ENCODE peak calls at places on chromosomes 2 and 18, in seven cellular contexts. One of them, this sample, is unnamed.

GRCh38 chr2:213649176-213649575 is 364.9 kb downstream of the SPAG16 start:
- DNase-seq in H9: no peak
- DNase-seq in H1: no peak
- DNase-seq in mesendoderm: no peak
- DNase-seq in trophoblast cell: no peak
- DNase-seq in IMR-90: no peak
- DNase-seq in neuronal stem cell: no peak
- DNase-seq in this sample: no peak

GRCh38 chr2:109454764-109455394 is 158.9 kb downstream of the SEPTIN10 start:
- DNase-seq in mesendoderm: no peak
- DNase-seq in neuronal stem cell: no peak
- DNase-seq in H1: no peak
- DNase-seq in H9: no peak
- DNase-seq in trophoblast cell: no peak
- DNase-seq in IMR-90: no peak
- DNase-seq in this sample: no peak

GRCh38 chr2:60604665-60605064 is 51.2 kb upstream of the BCL11A start:
- DNase-seq in H1: no peak
- DNase-seq in trophoblast cell: no peak
- DNase-seq in IMR-90: no peak
- DNase-seq in mesendoderm: no peak
- DNase-seq in H9: no peak
- DNase-seq in neuronal stem cell: no peak
- DNase-seq in this sample: no peak

GRCh38 chr2:187774551-187775071 is 220.4 kb upstream of the TFPI start:
- DNase-seq in H9: no peak
- DNase-seq in H1: no peak
- DNase-seq in neuronal stem cell: no peak
- DNase-seq in trophoblast cell: peak
- DNase-seq in IMR-90: peak
- DNase-seq in mesendoderm: no peak
- DNase-seq in this sample: peak

GRCh38 chr2:110157153-110157793 is 41.7 kb upstream of the MALL start:
- DNase-seq in mesendoderm: peak
- DNase-seq in trophoblast cell: peak
- DNase-seq in H9: no peak
- DNase-seq in IMR-90: peak
- DNase-seq in H1: no peak
- DNase-seq in neuronal stem cell: peak
- DNase-seq in this sample: peak

GRCh38 chr2:108542071-108542470 is 7.8 kb downstream of the LIMS1 start:
- DNase-seq in H9: no peak
- DNase-seq in mesendoderm: no peak
- DNase-seq in neuronal stem cell: no peak
- DNase-seq in trophoblast cell: no peak
- DNase-seq in IMR-90: peak
- DNase-seq in H1: no peak
- DNase-seq in this sample: no peak

GRCh38 chr2:98333922-98334321 is 12.3 kb upstream of the CNGA3 start:
- DNase-seq in IMR-90: peak
- DNase-seq in H1: no peak
- DNase-seq in H9: no peak
- DNase-seq in neuronal stem cell: no peak
- DNase-seq in trophoblast cell: no peak
- DNase-seq in mesendoderm: no peak
- DNase-seq in this sample: no peak

GRCh38 chr18:76721207-76721996 is 101.0 kb upstream of the ZNF236 start:
- DNase-seq in mesendoderm: no peak
- DNase-seq in neuronal stem cell: no peak
- DNase-seq in IMR-90: no peak
- DNase-seq in H1: no peak
- DNase-seq in H9: no peak
- DNase-seq in trophoblast cell: no peak
- DNase-seq in this sample: no peak

GRCh38 chr2:120346667-120347358 is 877 bp downstream of the INHBB start:
- DNase-seq in H9: peak
- DNase-seq in H1: no peak
- DNase-seq in IMR-90: peak
- DNase-seq in mesendoderm: no peak
- DNase-seq in trophoblast cell: peak
- DNase-seq in neuronal stem cell: no peak
- DNase-seq in this sample: peak

GRCh38 chr2:238439093-238439849 is 12.5 kb downstream of the ASB1 start:
- DNase-seq in neuronal stem cell: no peak
- DNase-seq in H9: no peak
- DNase-seq in IMR-90: peak
- DNase-seq in trophoblast cell: peak
- DNase-seq in mesendoderm: peak
- DNase-seq in H1: no peak
- DNase-seq in this sample: no peak

GRCh38 chr2:132929786-132930185 is 259.8 kb upstream of the LYPD1 start:
- DNase-seq in trophoblast cell: peak
- DNase-seq in H1: no peak
- DNase-seq in mesendoderm: peak
- DNase-seq in neuronal stem cell: no peak
- DNase-seq in IMR-90: peak
- DNase-seq in H9: no peak
- DNase-seq in this sample: no peak

GRCh38 chr2:80073134-80073561 is 231.4 kb downstream of the LRRTM1 start:
- DNase-seq in trophoblast cell: peak
- DNase-seq in neuronal stem cell: peak
- DNase-seq in H1: no peak
- DNase-seq in H9: peak
- DNase-seq in mesendoderm: peak
- DNase-seq in IMR-90: peak
- DNase-seq in this sample: peak

GRCh38 chr2:188181439-188181838 is 110.2 kb upstream of the GULP1 start:
- DNase-seq in H9: peak
- DNase-seq in H1: no peak
- DNase-seq in neuronal stem cell: no peak
- DNase-seq in trophoblast cell: no peak
- DNase-seq in mesendoderm: peak
- DNase-seq in IMR-90: no peak
- DNase-seq in this sample: no peak

GRCh38 chr18:22057908-22058527 is 111.4 kb upstream of the GATA6 start:
- DNase-seq in trophoblast cell: no peak
- DNase-seq in neuronal stem cell: no peak
- DNase-seq in H9: no peak
- DNase-seq in IMR-90: no peak
- DNase-seq in H1: no peak
- DNase-seq in mesendoderm: no peak
- DNase-seq in this sample: peak

GRCh38 chr2:18119883-18120282 is 241.4 kb downstream of the KCNS3 start:
- DNase-seq in IMR-90: peak
- DNase-seq in trophoblast cell: no peak
- DNase-seq in neuronal stem cell: no peak
- DNase-seq in mesendoderm: no peak
- DNase-seq in H1: no peak
- DNase-seq in H9: no peak
- DNase-seq in this sample: peak

GRCh38 chr18:49431563-49431962 is 28.9 kb downstream of the DYM start:
- DNase-seq in H1: peak
- DNase-seq in trophoblast cell: peak
- DNase-seq in mesendoderm: peak
- DNase-seq in neuronal stem cell: no peak
- DNase-seq in H9: peak
- DNase-seq in IMR-90: peak
- DNase-seq in this sample: no peak

GRCh38 chr2:237917696-237918374 is 49.0 kb upstream of the UBE2F start:
- DNase-seq in H9: no peak
- DNase-seq in mesendoderm: no peak
- DNase-seq in IMR-90: no peak
- DNase-seq in neuronal stem cell: no peak
- DNase-seq in trophoblast cell: no peak
- DNase-seq in H1: no peak
- DNase-seq in this sample: no peak

GRCh38 chr18:22705328-22705727 is 227.8 kb upstream of the RBBP8 start:
- DNase-seq in H9: no peak
- DNase-seq in trophoblast cell: no peak
- DNase-seq in H1: no peak
- DNase-seq in IMR-90: peak
- DNase-seq in neuronal stem cell: no peak
- DNase-seq in mesendoderm: peak
- DNase-seq in this sample: peak

GRCh38 chr2:3125761-3126130 is 251.9 kb downstream of the EIPR1 start:
- DNase-seq in H9: no peak
- DNase-seq in trophoblast cell: no peak
- DNase-seq in mesendoderm: no peak
- DNase-seq in IMR-90: no peak
- DNase-seq in neuronal stem cell: no peak
- DNase-seq in H1: no peak
- DNase-seq in this sample: no peak

GRCh38 chr18:44882163-44882881 is 201.6 kb downstream of the SETBP1 start:
- DNase-seq in H1: no peak
- DNase-seq in trophoblast cell: no peak
- DNase-seq in H9: no peak
- DNase-seq in IMR-90: no peak
- DNase-seq in mesendoderm: no peak
- DNase-seq in neuronal stem cell: no peak
- DNase-seq in this sample: no peak

GRCh38 chr2:163701399-163702195 is 34.2 kb downstream of the FIGN start:
- DNase-seq in IMR-90: peak
- DNase-seq in H9: no peak
- DNase-seq in trophoblast cell: no peak
- DNase-seq in mesendoderm: no peak
- DNase-seq in H1: no peak
- DNase-seq in neuronal stem cell: no peak
- DNase-seq in this sample: peak

GRCh38 chr2:105328281-105329196 is 996 bp downstream of the TGFBRAP1 start:
- DNase-seq in trophoblast cell: peak
- DNase-seq in neuronal stem cell: no peak
- DNase-seq in H1: no peak
- DNase-seq in H9: no peak
- DNase-seq in mesendoderm: peak
- DNase-seq in IMR-90: peak
- DNase-seq in this sample: peak

GRCh38 chr18:59055345-59056032 is 84.2 kb upstream of the SEC11C start:
- DNase-seq in trophoblast cell: peak
- DNase-seq in H9: peak
- DNase-seq in IMR-90: no peak
- DNase-seq in mesendoderm: peak
- DNase-seq in neuronal stem cell: no peak
- DNase-seq in H1: no peak
- DNase-seq in this sample: no peak

GRCh38 chr2:36352024-36352398 is 3.6 kb upstream of the CRIM1 start:
- DNase-seq in H1: no peak
- DNase-seq in IMR-90: peak
- DNase-seq in mesendoderm: peak
- DNase-seq in trophoblast cell: peak
- DNase-seq in H9: peak
- DNase-seq in neuronal stem cell: no peak
- DNase-seq in this sample: peak

GRCh38 chr2:33134764-33135560 is 188.2 kb downstream of the LTBP1 start:
- DNase-seq in trophoblast cell: no peak
- DNase-seq in mesendoderm: no peak
- DNase-seq in H1: no peak
- DNase-seq in IMR-90: no peak
- DNase-seq in H9: no peak
- DNase-seq in neuronal stem cell: no peak
- DNase-seq in this sample: no peak

GRCh38 chr2:240130393-240131195 is 5.5 kb downstream of the COPS9 start:
- DNase-seq in H1: no peak
- DNase-seq in mesendoderm: no peak
- DNase-seq in H9: peak
- DNase-seq in IMR-90: no peak
- DNase-seq in trophoblast cell: no peak
- DNase-seq in neuronal stem cell: no peak
- DNase-seq in this sample: no peak

GRCh38 chr2:174551697-174552096 is 45.9 kb downstream of the WIPF1 start:
- DNase-seq in mesendoderm: no peak
- DNase-seq in neuronal stem cell: no peak
- DNase-seq in H9: no peak
- DNase-seq in trophoblast cell: no peak
- DNase-seq in IMR-90: no peak
- DNase-seq in H1: no peak
- DNase-seq in this sample: no peak

GRCh38 chr2:63695583-63695982 is 106.8 kb downstream of the MDH1 start:
- DNase-seq in mesendoderm: no peak
- DNase-seq in H9: no peak
- DNase-seq in trophoblast cell: no peak
- DNase-seq in IMR-90: no peak
- DNase-seq in H1: no peak
- DNase-seq in neuronal stem cell: no peak
- DNase-seq in this sample: no peak
- H2BK120ac ChIP-seq in mesendoderm: no peak
- H2BK120ac ChIP-seq in H9: no peak
- H2BK120ac ChIP-seq in trophoblast cell: no peak
- H2BK120ac ChIP-seq in IMR-90: no peak
- H2BK120ac ChIP-seq in H1: no peak
- H2BK120ac ChIP-seq in neuronal stem cell: no peak
- H2BK120ac ChIP-seq in this sample: no peak

DNA sequence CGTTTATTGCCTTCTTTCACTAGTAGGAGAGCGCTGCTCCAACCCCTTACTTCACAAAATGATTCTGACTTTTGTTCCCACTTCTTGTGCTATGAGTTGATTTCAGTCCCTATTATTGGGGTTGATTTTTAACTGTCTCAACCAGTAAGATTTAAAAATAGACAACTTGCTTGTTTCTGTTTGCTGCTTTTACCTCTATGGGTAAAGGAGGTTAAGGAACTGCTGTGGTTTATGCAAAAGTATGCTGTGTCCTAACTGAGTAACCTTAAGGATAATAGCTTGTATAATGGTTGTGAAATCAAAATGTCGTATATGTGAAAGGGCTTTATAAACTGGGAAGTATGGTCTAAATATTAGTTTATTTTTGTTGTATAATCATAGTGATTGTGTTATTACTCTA is 22.6 kb downstream of the ALMS1 start:
- DNase-seq in trophoblast cell: no peak
- DNase-seq in H9: no peak
- DNase-seq in IMR-90: no peak
- DNase-seq in H1: no peak
- DNase-seq in mesendoderm: no peak
- DNase-seq in neuronal stem cell: no peak
- DNase-seq in this sample: no peak
- H2AK5ac ChIP-seq in trophoblast cell: no peak
- H2AK5ac ChIP-seq in H9: no peak
- H2AK5ac ChIP-seq in IMR-90: no peak
- H2AK5ac ChIP-seq in H1: no peak
- H2AK5ac ChIP-seq in mesendoderm: no peak
- H2AK5ac ChIP-seq in neuronal stem cell: no peak
- H2AK5ac ChIP-seq in this sample: no peak

DNA sequence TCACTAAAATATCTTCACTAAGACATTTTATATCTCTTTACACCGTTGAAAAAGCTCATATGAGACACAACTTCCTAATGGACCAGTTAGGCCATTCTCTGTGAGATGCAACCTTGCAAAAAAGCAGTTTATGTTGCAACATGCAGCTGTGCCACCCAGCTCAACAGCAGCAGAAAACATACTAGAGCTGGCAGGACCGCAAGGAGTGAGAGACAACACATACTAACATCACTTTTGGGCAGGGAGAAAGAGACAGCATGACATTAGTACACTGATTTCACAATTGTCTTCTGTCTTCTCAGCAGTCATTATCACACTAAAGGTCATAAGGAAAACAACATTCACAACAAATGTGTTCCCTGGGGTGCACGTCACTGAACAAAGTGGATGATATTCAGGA is 122.9 kb downstream of the EPB41L3 start:
- DNase-seq in H9: no peak
- DNase-seq in mesendoderm: no peak
- DNase-seq in trophoblast cell: no peak
- DNase-seq in IMR-90: no peak
- DNase-seq in H1: no peak
- DNase-seq in neuronal stem cell: no peak
- DNase-seq in this sample: no peak
- H2BK120ac ChIP-seq in H9: no peak
- H2BK120ac ChIP-seq in mesendoderm: no peak
- H2BK120ac ChIP-seq in trophoblast cell: no peak
- H2BK120ac ChIP-seq in IMR-90: no peak
- H2BK120ac ChIP-seq in H1: no peak
- H2BK120ac ChIP-seq in neuronal stem cell: no peak
- H2BK120ac ChIP-seq in this sample: no peak

GRCh38 chr18:24354278-24354677 is 43.3 kb downstream of the OSBPL1A start:
- DNase-seq in trophoblast cell: no peak
- DNase-seq in IMR-90: no peak
- DNase-seq in H1: no peak
- DNase-seq in neuronal stem cell: no peak
- DNase-seq in H9: no peak
- DNase-seq in mesendoderm: peak
- DNase-seq in this sample: no peak
- H2AK5ac ChIP-seq in trophoblast cell: no peak
- H2AK5ac ChIP-seq in IMR-90: no peak
- H2AK5ac ChIP-seq in H1: peak
- H2AK5ac ChIP-seq in neuronal stem cell: no peak
- H2AK5ac ChIP-seq in H9: no peak
- H2AK5ac ChIP-seq in mesendoderm: no peak
- H2AK5ac ChIP-seq in this sample: no peak